ENCODE peak calls at places on chromosomes 1 and 21, in five cellular contexts. Z is OCI-M1; X is HFF-Myc; L is EL; C is activated CD4-positive, alpha-beta T cell treated with anti-CD3 and anti-CD28 coated beads for 1 hour. I is an unnamed sample.

GRCh38 chr1:167601442-167602380 is 28.3 kb upstream of the RCSD1 start:
- DNase-seq in L (no peak), Z (peak; percentile 68), C (no peak), X (no peak), I (peak; percentile 42)

GRCh38 chr1:27544818-27545612 is 55.0 kb upstream of the WASF2 start:
- DNase-seq in Z (no peak), L (peak; percentile 52), X (no peak), C (no peak), I (no peak)

GRCh38 chr1:207670997-207671396 is 26.1 kb downstream of the CR1L start:
- DNase-seq in L (no peak), Z (peak; percentile 62), X (no peak), C (no peak), I (no peak)

GRCh38 chr1:113904674-113905434 is at the start of the genes AP4B1 and DCLRE1B:
- DNase-seq in L (peak; percentile 100), X (peak; percentile 98), Z (peak; percentile 99), C (peak; percentile 94), I (peak; percentile 98)

GRCh38 chr1:17635811-17636210 is 96.3 kb downstream of the ARHGEF10L start:
- DNase-seq in Z (no peak), C (no peak), X (no peak), L (no peak), I (no peak)

GRCh38 chr1:31549807-31550620 is 26.3 kb upstream of the TINAGL1 start:
- DNase-seq in C (no peak), Z (no peak), X (no peak), L (no peak), I (no peak)

GRCh38 chr1:117301906-117302305 is 65.3 kb upstream of the MAN1A2 start:
- DNase-seq in X (no peak), C (no peak), Z (no peak), L (no peak), I (no peak)

GRCh38 chr1:31831397-31832378 is 15.9 kb upstream of the SPOCD1 start:
- DNase-seq in C (no peak), Z (no peak), L (peak; percentile 56), X (no peak), I (no peak)

GRCh38 chr1:159790237-159790917 is 9.6 kb downstream of the DUSP23 start:
- DNase-seq in X (no peak), C (no peak), L (peak; percentile 28), Z (peak; percentile 63), I (no peak)

GRCh38 chr1:64515427-64515826 is 45.5 kb downstream of the CACHD1 start:
- DNase-seq in Z (no peak), X (no peak), C (no peak), L (peak; percentile 75), I (peak; percentile 56)

GRCh38 chr1:147890177-147890790 is 12.3 kb upstream of the GJA8 start:
- DNase-seq in Z (peak; percentile 90), X (no peak), L (peak; percentile 72), C (peak; percentile 20), I (peak; percentile 74)

GRCh38 chr1:245762396-245762910 is 607.7 kb downstream of the KIF26B start:
- DNase-seq in X (no peak), L (no peak), Z (no peak), C (no peak), I (no peak)

GRCh38 chr21:26385721-26386120 is 187.4 kb downstream of the CYYR1 start:
- DNase-seq in Z (no peak), X (no peak), L (peak; percentile 39), C (no peak), I (no peak)

GRCh38 chr21:31386006-31386405 is 41.9 kb upstream of the TIAM1 start:
- DNase-seq in Z (no peak), C (no peak), X (no peak), L (no peak), I (no peak)

GRCh38 chr1:161827786-161828185 is 61.7 kb downstream of the ATF6 start:
- DNase-seq in C (no peak), X (no peak), L (peak; percentile 33), Z (no peak), I (no peak)

GRCh38 chr1:19096036-19096833 is 113.8 kb downstream of the UBR4 start:
- DNase-seq in X (no peak), L (no peak), Z (no peak), C (no peak), I (peak; percentile 65)

GRCh38 chr1:70503358-70503757 is 92.3 kb downstream of the CTH start:
- DNase-seq in Z (no peak), C (no peak), L (peak; percentile 56), X (peak; percentile 16), I (no peak)

GRCh38 chr1:186511761-186512637 is 51.1 kb upstream of the PDC start:
- DNase-seq in Z (peak; percentile 87), L (no peak), X (no peak), C (no peak), I (no peak)

GRCh38 chr1:906532-907420 is 16.9 kb upstream of the SAMD11 start:
- DNase-seq in C (no peak), Z (peak; percentile 92), L (peak; percentile 69), X (peak; percentile 31), I (peak; percentile 72)

GRCh38 chr1:156838972-156839371 is 19.9 kb downstream of the INSRR start:
- DNase-seq in L (peak; percentile 23), X (no peak), Z (peak; percentile 60), C (no peak), I (peak; percentile 28)

GRCh38 chr21:25329227-25329626 is 278.1 kb downstream of the MRPL39 start:
- DNase-seq in Z (no peak), C (no peak), L (peak; percentile 87), X (peak; percentile 52), I (no peak)

I was measured in stomach.